ENCODE peak calls at places on chromosomes 4 and X, in nine cellular contexts. Y, H, O, X, V, M, F, B and R are unnamed samples.

GRCh38 chr4:16721618-16722291 is 176.7 kb downstream of the LDB2 start:
- DNase-seq in M (no peak), F (no peak), B (no peak), H (peak; percentile 46), Y (no peak), X (peak; percentile 50), O (no peak), V (no peak), R (no peak)

GRCh38 chrX:103063191-103063845 is 653 bp downstream of the BEX1 start:
- DNase-seq in H (no peak), B (no peak), X (no peak), M (no peak), F (peak; percentile 78), Y (no peak), O (peak; percentile 3), V (peak; percentile 25), R (no peak)

GRCh38 chrX:134743121-134743520 is 84.8 kb upstream of the PLAC1 start:
- DNase-seq in O (no peak), B (no peak), M (no peak), V (no peak), H (no peak), X (no peak), Y (no peak), F (no peak), R (no peak)

GRCh38 chr4:82785248-82786003 is 13.2 kb downstream of the SCD5 start:
- DNase-seq in Y (no peak), F (peak; percentile 58), X (no peak), H (peak; percentile 45), V (no peak), O (no peak), B (no peak), M (peak; percentile 77), R (no peak)

GRCh38 chrX:57586360-57586759 is 5.5 kb upstream of the ZXDB start:
- DNase-seq in O (no peak), Y (no peak), V (no peak), F (no peak), B (no peak), H (no peak), M (peak; percentile 6), X (no peak), R (no peak)

GRCh38 chr4:121138445-121138844 is 25.7 kb downstream of the TNIP3 start:
- DNase-seq in X (no peak), Y (no peak), H (no peak), F (no peak), M (no peak), O (no peak), B (no peak), V (no peak), R (no peak)

GRCh38 chr4:40956726-40957255 is 207.0 kb downstream of the NSUN7 start:
- DNase-seq in B (no peak), O (no peak), X (no peak), H (no peak), Y (no peak), F (no peak), M (no peak), V (no peak), R (no peak)

GRCh38 chr4:156968479-156968984 is 3.1 kb downstream of the PDGFC start:
- DNase-seq in H (no peak), O (peak; percentile 32), X (no peak), V (peak; percentile 37), F (peak; percentile 60), M (peak; percentile 61), Y (peak; percentile 51), B (peak; percentile 73), R (no peak)

GRCh38 chr4:178937130-178937529 is 1494.9 kb upstream of the AGA start:
- DNase-seq in Y (no peak), F (no peak), M (no peak), B (no peak), X (no peak), V (no peak), O (no peak), H (no peak), R (no peak)

GRCh38 chrX:13463608-13464007 is 105.8 kb upstream of the EGFL6 start:
- DNase-seq in H (peak; percentile 49), V (no peak), M (peak; percentile 75), X (peak; percentile 8), Y (peak; percentile 56), O (no peak), B (peak; percentile 54), F (no peak), R (no peak)

GRCh38 chrX:123803331-123803983 is 56.4 kb upstream of the XIAP start:
- DNase-seq in O (peak; percentile 6), X (peak; percentile 34), B (peak; percentile 20), M (peak; percentile 65), H (no peak), Y (no peak), V (no peak), F (peak; percentile 64), R (no peak)

GRCh38 chr4:119735136-119735770 is 106.6 kb upstream of the PDE5A start:
- DNase-seq in V (no peak), H (peak; percentile 86), X (peak; percentile 84), O (no peak), B (no peak), M (no peak), F (no peak), Y (no peak), R (no peak)

GRCh38 chr4:141155586-141155985 is 22.3 kb upstream of the RNF150 start:
- DNase-seq in V (no peak), B (no peak), H (no peak), Y (no peak), O (no peak), M (no peak), X (no peak), F (no peak), R (no peak)